ENCODE peak calls at places on chromosomes 6 and 20, in four cellular contexts. O is HCT116, X is keratinocyte, U is K562. I is an unnamed sample. For H3K4me1, the result is how much of the 10 kb centered on the place peaks cover.

GRCh38 chr20:51378171-51378928 is 164.2 kb downstream of the NFATC2 start:
- DNase-seq in U (no peak), X (no peak), O (no peak), I (no peak)

GRCh38 chr6:138979365-138979764 is 8.7 kb downstream of the REPS1 start:
- DNase-seq in O (no peak), X (no peak), U (no peak), I (no peak)

GRCh38 chr6:32982702-32983492 is 14.5 kb downstream of the BRD2 start:
- DNase-seq in O (no peak), X (no peak), U (no peak), I (no peak)

GRCh38 chr6:24492475-24492874 is 2.3 kb upstream of the ALDH5A1 start:
- DNase-seq in O (no peak), X (no peak), U (peak), I (peak)

GRCh38 chr6:18990313-18990978 is 603.3 kb downstream of the RNF144B start:
- DNase-seq in O (peak), X (no peak), U (peak), I (peak)

GRCh38 chr20:25551413-25552210 is 33.7 kb downstream of the NINL start:
- DNase-seq in O (no peak), U (no peak), X (no peak), I (no peak)

GRCh38 chr20:18633411-18633810 is 45.6 kb downstream of the DTD1 start:
- DNase-seq in X (no peak), U (no peak), O (no peak), I (no peak)

GRCh38 chr6:32083812-32084768 is 25.0 kb downstream of the TNXB start:
- DNase-seq in X (no peak), O (no peak), U (no peak), I (no peak)

GRCh38 chr6:111683749-111684267 is 78.1 kb upstream of the TRAF3IP2 start:
- DNase-seq in O (no peak), U (no peak), X (no peak), I (no peak)

GRCh38 chr6:43896474-43896873 is 126.5 kb downstream of the VEGFA start:
- DNase-seq in O (no peak), X (no peak), U (peak), I (no peak)

GRCh38 chr20:13231031-13231752 is 10.1 kb downstream of the ISM1 start:
- DNase-seq in U (no peak), X (peak), O (no peak), I (no peak)

GRCh38 chr6:125445054-125445453 is 143.3 kb upstream of the HDDC2 start:
- DNase-seq in O (no peak), U (no peak), X (no peak), I (no peak)

GRCh38 chr6:125439512-125439911 is 137.7 kb upstream of the HDDC2 start:
- DNase-seq in O (no peak), U (no peak), X (no peak), I (no peak)

GRCh38 chr6:125444234-125444949 is 142.6 kb upstream of the HDDC2 start:
- DNase-seq in X (no peak), O (no peak), U (no peak), I (no peak)
- H2AFZ ChIP-seq in X (no peak), O (no peak), U (no peak), I (no peak)

GRCh38 chr20:37316116-37316774 is 26.8 kb downstream of the MANBAL start:
- DNase-seq in X (no peak), U (no peak), O (no peak), I (peak)

GRCh38 chr20:37317316-37317715 is 27.9 kb downstream of the MANBAL start:
- DNase-seq in O (no peak), X (no peak), U (no peak), I (no peak)

GRCh38 chr20:37315293-37316110 is 26.0 kb downstream of the MANBAL start:
- DNase-seq in U (no peak), O (no peak), X (no peak), I (peak)

GRCh38 chr20:37318046-37318445 is 27.9 kb upstream of the SRC start:
- DNase-seq in U (no peak), O (no peak), X (no peak), I (no peak)

DNA sequence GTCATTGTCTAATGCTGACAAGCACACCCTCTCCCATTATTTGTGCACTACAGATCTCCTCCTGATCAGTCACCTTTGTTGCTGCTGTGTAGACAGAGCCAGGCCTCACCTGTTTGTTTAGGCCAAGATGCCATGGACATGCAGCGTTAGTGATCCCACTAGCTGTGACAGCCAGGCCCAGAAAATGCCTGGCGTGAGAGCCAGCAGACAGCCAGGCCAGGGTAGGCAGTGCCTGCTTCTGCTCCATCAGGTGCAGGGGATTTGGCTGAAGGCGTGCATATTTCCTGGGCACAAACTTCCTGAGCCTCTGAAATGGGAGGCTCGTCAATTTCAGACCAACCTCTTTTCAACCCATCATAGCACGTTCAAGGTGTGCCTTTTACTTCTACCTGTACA is 27.3 kb downstream of the MANBAL start:
- DNase-seq in O (no peak), U (no peak), X (no peak), I (no peak)
- H3K4me1 ChIP-seq in O (under half), U (under half), X (under half), I (under half)

GRCh38 chr6:23418095-23418494 is 707.9 kb upstream of the NRSN1 start:
- DNase-seq in O (no peak), X (no peak), U (no peak), I (no peak)
- TF ChIP-seq CTCF in O (no peak), X (no peak), U (no peak), I (no peak)

GRCh38 chr6:11181478-11182136 is 50.9 kb downstream of the NEDD9 start:
- DNase-seq in O (no peak), X (no peak), U (no peak), I (no peak)

GRCh38 chr6:11183761-11184362 is 48.6 kb downstream of the NEDD9 start:
- DNase-seq in U (no peak), O (no peak), X (no peak), I (no peak)

GRCh38 chr6:11179088-11179977 is 53.1 kb downstream of the NEDD9 start:
- DNase-seq in U (no peak), O (no peak), X (no peak), I (no peak)

GRCh38 chr6:11177271-11177670 is 55.2 kb downstream of the NEDD9 start:
- DNase-seq in U (no peak), X (no peak), O (no peak), I (no peak)

GRCh38 chr6:11179978-11180303 is 52.5 kb downstream of the NEDD9 start:
- DNase-seq in O (no peak), X (no peak), U (no peak), I (no peak)
- H2AFZ ChIP-seq in O (no peak), X (no peak), U (no peak), I (no peak)

GRCh38 chr6:167963589-167964057 is 33.8 kb upstream of the KIF25 start:
- DNase-seq in U (no peak), X (no peak), O (no peak), I (no peak)

GRCh38 chr6:167962717-167963116 is 34.8 kb upstream of the KIF25 start:
- DNase-seq in U (no peak), O (no peak), X (no peak), I (no peak)

GRCh38 chr6:167966540-167966905 is 30.9 kb upstream of the KIF25 start:
- DNase-seq in O (no peak), X (no peak), U (no peak), I (no peak)

GRCh38 chr6:167968091-167968490 is 29.4 kb upstream of the KIF25 start:
- DNase-seq in X (no peak), U (peak), O (peak), I (peak)

GRCh38 chr6:167965602-167966539 is 31.6 kb upstream of the KIF25 start:
- DNase-seq in X (no peak), O (no peak), U (no peak), I (no peak)
- H3K4me1 ChIP-seq in X (under half), O (under half), U (under half), I (under half)

I was measured in OCI-LY7.